ENCODE peak calls at places on chromosomes 7 and 10, in seven cellular contexts. One of them, this sample, is unnamed.
A peak's percentile ranks its signal among the peaks of the same experiment; 100 is the strongest.

GRCh38 chr10:74827045-74827441 is 643 bp downstream of the KAT6B start:
- DNase-seq in hepatocyte: no peak
- DNase-seq in endothelial cell of umbilical vein: peak; percentile 21
- DNase-seq in epithelial cell of esophagus: no peak
- DNase-seq in GM12865: no peak
- DNase-seq in fibroblast of mammary gland: no peak
- DNase-seq in AG04449: no peak
- DNase-seq in this sample: no peak

GRCh38 chr7:79702116-79702515 is 248.6 kb upstream of the MAGI2 start:
- DNase-seq in AG04449: no peak
- DNase-seq in epithelial cell of esophagus: peak; percentile 70
- DNase-seq in hepatocyte: no peak
- DNase-seq in GM12865: no peak
- DNase-seq in fibroblast of mammary gland: no peak
- DNase-seq in endothelial cell of umbilical vein: no peak
- DNase-seq in this sample: no peak

GRCh38 chr10:86287422-86287793 is 79.2 kb downstream of the GRID1 start:
- DNase-seq in hepatocyte: no peak
- DNase-seq in epithelial cell of esophagus: no peak
- DNase-seq in AG04449: no peak
- DNase-seq in GM12865: no peak
- DNase-seq in endothelial cell of umbilical vein: no peak
- DNase-seq in fibroblast of mammary gland: no peak
- DNase-seq in this sample: no peak

GRCh38 chr10:73263948-73264347 is 11.5 kb upstream of the MRPS16 start:
- DNase-seq in AG04449: no peak
- DNase-seq in epithelial cell of esophagus: peak; percentile 41
- DNase-seq in GM12865: peak; percentile 30
- DNase-seq in fibroblast of mammary gland: peak; percentile 55
- DNase-seq in endothelial cell of umbilical vein: peak; percentile 53
- DNase-seq in hepatocyte: peak; percentile 11
- DNase-seq in this sample: no peak

GRCh38 chr10:119668461-119668860 is 17.3 kb downstream of the BAG3 start:
- DNase-seq in epithelial cell of esophagus: no peak
- DNase-seq in hepatocyte: no peak
- DNase-seq in GM12865: no peak
- DNase-seq in AG04449: no peak
- DNase-seq in fibroblast of mammary gland: no peak
- DNase-seq in endothelial cell of umbilical vein: no peak
- DNase-seq in this sample: no peak

GRCh38 chr7:133053321-133053891 is 28.5 kb downstream of the CHCHD3 start:
- DNase-seq in epithelial cell of esophagus: peak; percentile 96
- DNase-seq in AG04449: peak; percentile 84
- DNase-seq in endothelial cell of umbilical vein: no peak
- DNase-seq in hepatocyte: no peak
- DNase-seq in fibroblast of mammary gland: peak; percentile 97
- DNase-seq in GM12865: peak; percentile 19
- DNase-seq in this sample: peak; percentile 99

GRCh38 chr10:48788551-48788950 is 103.9 kb downstream of the WDFY4 start:
- DNase-seq in AG04449: no peak
- DNase-seq in fibroblast of mammary gland: no peak
- DNase-seq in GM12865: no peak
- DNase-seq in epithelial cell of esophagus: peak; percentile 8
- DNase-seq in endothelial cell of umbilical vein: no peak
- DNase-seq in hepatocyte: no peak
- DNase-seq in this sample: no peak

GRCh38 chr7:39609462-39610149 is 13.8 kb upstream of the RALA start:
- DNase-seq in epithelial cell of esophagus: no peak
- DNase-seq in endothelial cell of umbilical vein: peak; percentile 59
- DNase-seq in AG04449: no peak
- DNase-seq in fibroblast of mammary gland: no peak
- DNase-seq in GM12865: peak; percentile 16
- DNase-seq in hepatocyte: peak; percentile 32
- DNase-seq in this sample: no peak

GRCh38 chr7:151873402-151873965 is 3.4 kb downstream of the PRKAG2 start:
- DNase-seq in GM12865: no peak
- DNase-seq in epithelial cell of esophagus: no peak
- DNase-seq in AG04449: no peak
- DNase-seq in endothelial cell of umbilical vein: no peak
- DNase-seq in fibroblast of mammary gland: no peak
- DNase-seq in hepatocyte: no peak
- DNase-seq in this sample: no peak

GRCh38 chr7:2048531-2048930 is 184.2 kb downstream of the MAD1L1 start:
- DNase-seq in GM12865: no peak
- DNase-seq in hepatocyte: no peak
- DNase-seq in endothelial cell of umbilical vein: no peak
- DNase-seq in AG04449: no peak
- DNase-seq in epithelial cell of esophagus: peak; percentile 10
- DNase-seq in fibroblast of mammary gland: no peak
- DNase-seq in this sample: no peak

GRCh38 chr7:13821152-13821787 is 168.2 kb downstream of the ETV1 start:
- DNase-seq in hepatocyte: no peak
- DNase-seq in endothelial cell of umbilical vein: no peak
- DNase-seq in GM12865: no peak
- DNase-seq in AG04449: no peak
- DNase-seq in fibroblast of mammary gland: peak; percentile 78
- DNase-seq in epithelial cell of esophagus: no peak
- DNase-seq in this sample: no peak

GRCh38 chr10:108736111-108736510 is 1187.2 kb downstream of the XPNPEP1 start:
- DNase-seq in hepatocyte: no peak
- DNase-seq in AG04449: no peak
- DNase-seq in epithelial cell of esophagus: no peak
- DNase-seq in GM12865: no peak
- DNase-seq in endothelial cell of umbilical vein: no peak
- DNase-seq in fibroblast of mammary gland: no peak
- DNase-seq in this sample: no peak

GRCh38 chr10:80075781-80076180 is 2.7 kb upstream of the TMEM254 start:
- DNase-seq in fibroblast of mammary gland: peak; percentile 69
- DNase-seq in epithelial cell of esophagus: peak; percentile 92
- DNase-seq in endothelial cell of umbilical vein: no peak
- DNase-seq in GM12865: no peak
- DNase-seq in AG04449: no peak
- DNase-seq in hepatocyte: no peak
- DNase-seq in this sample: no peak

GRCh38 chr10:123858039-123858740 is 33.4 kb downstream of the CPXM2 start:
- DNase-seq in endothelial cell of umbilical vein: no peak
- DNase-seq in AG04449: peak; percentile 65
- DNase-seq in GM12865: no peak
- DNase-seq in fibroblast of mammary gland: peak; percentile 88
- DNase-seq in hepatocyte: peak; percentile 73
- DNase-seq in epithelial cell of esophagus: no peak
- DNase-seq in this sample: no peak

GRCh38 chr10:83108565-83109333 is 1030.6 kb upstream of the GHITM start:
- DNase-seq in hepatocyte: no peak
- DNase-seq in AG04449: no peak
- DNase-seq in fibroblast of mammary gland: no peak
- DNase-seq in epithelial cell of esophagus: no peak
- DNase-seq in GM12865: no peak
- DNase-seq in endothelial cell of umbilical vein: no peak
- DNase-seq in this sample: no peak

DNA sequence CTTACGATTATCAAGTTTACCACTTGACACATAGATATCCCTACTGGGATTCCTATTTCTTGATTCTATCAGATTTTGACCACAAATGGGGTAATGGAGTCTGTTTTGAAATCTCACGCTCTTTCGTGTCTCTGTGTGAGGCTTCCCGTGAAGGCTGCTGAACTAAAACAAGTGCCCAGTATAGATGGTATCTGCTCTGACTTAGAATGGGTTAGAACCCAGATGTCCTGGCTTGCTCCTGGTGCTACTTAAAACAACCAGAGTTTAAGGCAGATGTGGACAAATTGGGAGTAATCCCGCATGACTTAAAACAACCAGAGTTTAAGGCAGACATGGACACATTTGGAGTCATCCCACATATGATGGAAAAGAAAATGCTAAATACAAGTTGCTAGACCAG is 85.9 kb downstream of the FAM204A start:
- DNase-seq in GM12865: no peak
- DNase-seq in endothelial cell of umbilical vein: no peak
- DNase-seq in epithelial cell of esophagus: no peak
- DNase-seq in fibroblast of mammary gland: no peak
- DNase-seq in hepatocyte: no peak
- DNase-seq in AG04449: no peak
- DNase-seq in this sample: no peak
- H3K4me3 ChIP-seq in GM12865: no peak overlapping the region
- H3K4me3 ChIP-seq in endothelial cell of umbilical vein: no peak overlapping the region
- H3K4me3 ChIP-seq in epithelial cell of esophagus: no peak overlapping the region
- H3K4me3 ChIP-seq in fibroblast of mammary gland: no peak overlapping the region
- H3K4me3 ChIP-seq in hepatocyte: no peak overlapping the region
- H3K4me3 ChIP-seq in AG04449: no peak overlapping the region
- H3K4me3 ChIP-seq in this sample: no peak overlapping the region

GRCh38 chr7:101870361-101871062 is 53.1 kb downstream of the CUX1 start:
- DNase-seq in epithelial cell of esophagus: peak; percentile 89
- DNase-seq in endothelial cell of umbilical vein: no peak
- DNase-seq in AG04449: no peak
- DNase-seq in fibroblast of mammary gland: no peak
- DNase-seq in GM12865: no peak
- DNase-seq in hepatocyte: peak; percentile 77
- DNase-seq in this sample: no peak
- TF ChIP-seq CTCF in epithelial cell of esophagus: peak; percentile 78
- TF ChIP-seq CTCF in endothelial cell of umbilical vein: no peak
- TF ChIP-seq CTCF in AG04449: no peak
- TF ChIP-seq CTCF in fibroblast of mammary gland: no peak
- TF ChIP-seq CTCF in GM12865: no peak
- TF ChIP-seq CTCF in hepatocyte: peak; percentile 42
- TF ChIP-seq CTCF in this sample: peak; percentile 38

GRCh38 chr7:140060243-140060630 is 2.5 kb downstream of the PARP12 start:
- DNase-seq in AG04449: no peak
- DNase-seq in epithelial cell of esophagus: peak; percentile 77
- DNase-seq in endothelial cell of umbilical vein: peak; percentile 26
- DNase-seq in hepatocyte: no peak
- DNase-seq in fibroblast of mammary gland: no peak
- DNase-seq in GM12865: no peak
- DNase-seq in this sample: no peak

GRCh38 chr7:140062118-140062527 is 628 bp downstream of the PARP12 start:
- DNase-seq in endothelial cell of umbilical vein: peak; percentile 46
- DNase-seq in hepatocyte: peak; percentile 41
- DNase-seq in fibroblast of mammary gland: no peak
- DNase-seq in epithelial cell of esophagus: peak; percentile 23
- DNase-seq in GM12865: peak; percentile 64
- DNase-seq in AG04449: no peak
- DNase-seq in this sample: no peak

GRCh38 chr7:140060788-140061606 is 1.8 kb downstream of the PARP12 start:
- DNase-seq in endothelial cell of umbilical vein: peak; percentile 88
- DNase-seq in GM12865: no peak
- DNase-seq in AG04449: no peak
- DNase-seq in hepatocyte: no peak
- DNase-seq in epithelial cell of esophagus: no peak
- DNase-seq in fibroblast of mammary gland: peak; percentile 59
- DNase-seq in this sample: no peak

GRCh38 chr7:140062528-140063299 is at the start of gene PARP12:
- DNase-seq in endothelial cell of umbilical vein: peak; percentile 85
- DNase-seq in AG04449: no peak
- DNase-seq in hepatocyte: peak; percentile 92
- DNase-seq in fibroblast of mammary gland: peak; percentile 69
- DNase-seq in GM12865: peak; percentile 95
- DNase-seq in epithelial cell of esophagus: peak; percentile 85
- DNase-seq in this sample: no peak

GRCh38 chr7:140061607-140061930 is 1.2 kb downstream of the PARP12 start:
- DNase-seq in AG04449: no peak
- DNase-seq in hepatocyte: no peak
- DNase-seq in epithelial cell of esophagus: no peak
- DNase-seq in endothelial cell of umbilical vein: no peak
- DNase-seq in GM12865: no peak
- DNase-seq in fibroblast of mammary gland: no peak
- DNase-seq in this sample: no peak
- H3K4me3 ChIP-seq in AG04449: no peak overlapping the region
- H3K4me3 ChIP-seq in hepatocyte: no peak overlapping the region
- H3K4me3 ChIP-seq in epithelial cell of esophagus: no peak overlapping the region
- H3K4me3 ChIP-seq in endothelial cell of umbilical vein: peak overlapping the region; percentile 71
- H3K4me3 ChIP-seq in GM12865: peak overlapping the region; percentile 60
- H3K4me3 ChIP-seq in fibroblast of mammary gland: no peak overlapping the region
- H3K4me3 ChIP-seq in this sample: peak overlapping the region; percentile 70

DNA sequence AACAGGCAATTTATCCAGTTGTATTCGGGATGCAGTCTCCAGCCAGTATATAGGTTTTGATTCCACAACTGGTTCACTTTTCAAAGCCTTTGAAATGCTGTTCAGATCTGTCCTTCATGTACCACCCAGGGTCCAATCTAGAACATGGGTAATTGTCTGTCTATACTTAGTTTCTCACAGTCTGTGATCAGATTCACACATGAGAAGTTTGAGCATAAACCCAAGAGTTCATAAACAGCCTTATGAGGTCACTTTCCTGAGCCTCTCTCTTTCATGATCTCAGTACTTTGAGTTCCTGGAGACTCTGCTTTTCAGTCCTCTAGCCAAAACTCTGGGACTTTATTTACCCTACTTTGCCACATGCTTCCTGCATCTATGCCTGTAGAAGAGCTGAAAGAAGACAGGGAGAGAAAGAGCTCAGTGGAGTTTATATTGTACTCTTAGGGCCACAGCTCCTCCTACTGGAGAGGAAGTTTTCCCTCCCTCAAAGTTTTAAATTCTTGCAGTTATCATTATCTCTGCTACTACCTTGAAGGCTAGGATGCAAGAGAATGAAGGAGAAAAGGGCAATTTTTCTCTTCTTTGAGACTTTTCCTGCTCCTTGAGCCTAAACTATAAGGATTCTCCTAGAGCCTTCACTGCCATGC is 172.0 kb downstream of the ZEB1 start:
- DNase-seq in hepatocyte: peak; percentile 40
- DNase-seq in fibroblast of mammary gland: peak; percentile 66
- DNase-seq in epithelial cell of esophagus: peak; percentile 53
- DNase-seq in GM12865: peak; percentile 66
- DNase-seq in AG04449: no peak
- DNase-seq in endothelial cell of umbilical vein: peak; percentile 63
- DNase-seq in this sample: peak; percentile 20
- TF ChIP-seq CTCF in hepatocyte: peak; percentile 52
- TF ChIP-seq CTCF in fibroblast of mammary gland: peak; percentile 67
- TF ChIP-seq CTCF in epithelial cell of esophagus: peak; percentile 71
- TF ChIP-seq CTCF in GM12865: peak; percentile 55
- TF ChIP-seq CTCF in AG04449: peak; percentile 48
- TF ChIP-seq CTCF in endothelial cell of umbilical vein: peak; percentile 50
- TF ChIP-seq CTCF in this sample: peak; percentile 83

GRCh38 chr10:129371543-129371942 is 95.5 kb upstream of the MGMT start:
- DNase-seq in AG04449: no peak
- DNase-seq in endothelial cell of umbilical vein: no peak
- DNase-seq in hepatocyte: no peak
- DNase-seq in epithelial cell of esophagus: no peak
- DNase-seq in fibroblast of mammary gland: no peak
- DNase-seq in GM12865: no peak
- DNase-seq in this sample: no peak
- H3K4me3 ChIP-seq in AG04449: no peak overlapping the region
- H3K4me3 ChIP-seq in endothelial cell of umbilical vein: no peak overlapping the region
- H3K4me3 ChIP-seq in hepatocyte: no peak overlapping the region
- H3K4me3 ChIP-seq in epithelial cell of esophagus: no peak overlapping the region
- H3K4me3 ChIP-seq in fibroblast of mammary gland: no peak overlapping the region
- H3K4me3 ChIP-seq in GM12865: no peak overlapping the region
- H3K4me3 ChIP-seq in this sample: no peak overlapping the region

This sample was measured in epithelial cell of proximal tubule.